ENCODE peak calls at places on chromosomes 12 and 14, in nine cellular contexts. W, E, K, F, A, U, L, B and D are unnamed samples.

GRCh38 chr12:45246202-45246601 is 30.3 kb downstream of the ANO6 start:
- DNase-seq in W (no peak), E (no peak), K (no peak), F (no peak), A (no peak), U (no peak), L (no peak), B (no peak), D (no peak)

GRCh38 chr14:64745511-64746041 is 41.4 kb downstream of the PLEKHG3 start:
- DNase-seq in W (no peak), E (no peak), K (no peak), F (no peak), A (peak), U (no peak), L (peak), B (no peak), D (peak)

GRCh38 chr12:91422107-91422506 is 239.5 kb upstream of the DCN start:
- DNase-seq in W (no peak), E (no peak), K (no peak), F (no peak), A (no peak), U (no peak), L (no peak), B (no peak), D (no peak)

GRCh38 chr12:97283297-97283696 is 179.3 kb upstream of the RMST start:
- DNase-seq in W (no peak), E (peak), K (no peak), F (no peak), A (peak), U (no peak), L (no peak), B (no peak), D (no peak)

GRCh38 chr14:86570371-86570770 is 1040.4 kb downstream of the FLRT2 start:
- DNase-seq in W (no peak), E (no peak), K (peak), F (no peak), A (no peak), U (no peak), L (no peak), B (no peak), D (no peak)

GRCh38 chr14:65177551-65177950 is 75.2 kb upstream of the MAX start:
- DNase-seq in W (no peak), E (no peak), K (no peak), F (no peak), A (no peak), U (no peak), L (no peak), B (no peak), D (no peak)

GRCh38 chr12:121964813-121965643 is 46.6 kb downstream of the CFAP251 start:
- DNase-seq in W (no peak), E (no peak), K (no peak), F (no peak), A (no peak), U (peak), L (no peak), B (no peak), D (no peak)

GRCh38 chr12:104686196-104686595 is 229.4 kb downstream of the CHST11 start:
- DNase-seq in W (no peak), E (no peak), K (peak), F (no peak), A (no peak), U (no peak), L (no peak), B (no peak), D (peak)

GRCh38 chr14:95023886-95024285 is 133.4 kb downstream of the DICER1 start:
- DNase-seq in W (no peak), E (no peak), K (no peak), F (no peak), A (no peak), U (no peak), L (no peak), B (no peak), D (no peak)

GRCh38 chr14:95024380-95024779 is 132.9 kb downstream of the DICER1 start:
- DNase-seq in W (no peak), E (no peak), K (no peak), F (no peak), A (no peak), U (no peak), L (no peak), B (no peak), D (no peak)

GRCh38 chr14:95023115-95023514 is 134.2 kb downstream of the DICER1 start:
- DNase-seq in W (no peak), E (no peak), K (no peak), F (no peak), A (no peak), U (no peak), L (no peak), B (no peak), D (no peak)

GRCh38 chr14:95018845-95019244 is 138.5 kb downstream of the DICER1 start:
- DNase-seq in W (no peak), E (no peak), K (no peak), F (no peak), A (no peak), U (no peak), L (no peak), B (peak), D (no peak)

DNA sequence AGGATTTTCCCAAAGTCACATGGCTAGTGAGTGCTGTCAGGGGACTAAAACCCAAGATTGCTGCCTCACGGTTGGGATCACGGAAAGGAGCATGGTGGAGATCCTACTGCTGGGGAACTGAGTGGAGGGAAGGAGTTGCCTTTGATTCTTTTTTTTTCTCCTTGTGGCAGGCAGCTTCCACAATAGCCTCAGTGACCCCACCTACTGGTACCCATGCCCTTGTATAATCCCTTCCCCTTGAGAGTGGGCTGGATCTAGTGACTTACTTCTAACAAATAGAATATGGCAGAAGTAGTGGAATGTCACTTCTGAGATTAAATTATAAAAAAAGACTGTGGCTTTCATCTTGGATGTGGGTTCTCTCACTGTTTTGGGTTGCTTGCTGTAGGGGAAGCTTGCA is 135.7 kb downstream of the DICER1 start:
- DNase-seq in W (no peak), E (no peak), K (no peak), F (no peak), A (no peak), U (no peak), L (no peak), B (no peak), D (no peak)
- TF ChIP-seq CTCF in W (no peak), E (no peak), K (no peak), F (no peak), A (peak), U (no peak), L (no peak), B (no peak), D (no peak)

GRCh38 chr12:57654042-57654441 is 21.0 kb upstream of the B4GALNT1 start:
- DNase-seq in W (no peak), E (no peak), K (no peak), F (no peak), A (no peak), U (no peak), L (no peak), B (no peak), D (no peak)

GRCh38 chr12:57661376-57661775 is 28.4 kb upstream of the B4GALNT1 start:
- DNase-seq in W (no peak), E (peak), K (no peak), F (no peak), A (no peak), U (no peak), L (no peak), B (no peak), D (no peak)

GRCh38 chr12:57655541-57656240 is 22.7 kb upstream of the B4GALNT1 start:
- DNase-seq in W (no peak), E (no peak), K (no peak), F (no peak), A (no peak), U (no peak), L (no peak), B (no peak), D (no peak)

GRCh38 chr12:57658890-57659289 is 25.9 kb upstream of the B4GALNT1 start:
- DNase-seq in W (no peak), E (no peak), K (no peak), F (no peak), A (no peak), U (no peak), L (no peak), B (no peak), D (no peak)

GRCh38 chr12:57657744-57658143 is 24.7 kb upstream of the B4GALNT1 start:
- DNase-seq in W (no peak), E (no peak), K (peak), F (no peak), A (no peak), U (no peak), L (no peak), B (no peak), D (no peak)
- TF ChIP-seq CTCF in W (no peak), E (no peak), K (no peak), F (no peak), A (no peak), U (no peak), L (no peak), B (no peak), D (no peak)

GRCh38 chr14:61395115-61395725 is 73.8 kb downstream of the PRKCH start:
- DNase-seq in W (no peak), E (no peak), K (no peak), F (no peak), A (no peak), U (no peak), L (no peak), B (no peak), D (no peak)
- TF ChIP-seq CTCF in W (no peak), E (no peak), K (no peak), F (no peak), A (no peak), U (no peak), L (no peak), B (no peak), D (no peak)

GRCh38 chr12:112087055-112087850 is 21.3 kb downstream of the NAA25 start:
- DNase-seq in W (no peak), E (no peak), K (no peak), F (no peak), A (no peak), U (no peak), L (no peak), B (no peak), D (no peak)
- TF ChIP-seq CTCF in W (no peak), E (no peak), K (no peak), F (peak), A (no peak), U (no peak), L (no peak), B (no peak), D (peak)

GRCh38 chr14:30623412-30624131 is 1.5 kb downstream of the SCFD1 start:
- DNase-seq in W (no peak), E (no peak), K (no peak), F (no peak), A (no peak), U (no peak), L (no peak), B (no peak), D (no peak)
- TF ChIP-seq CTCF in W (no peak), E (no peak), K (no peak), F (no peak), A (no peak), U (no peak), L (no peak), B (no peak), D (no peak)

GRCh38 chr14:97993508-97994019 is 1196.4 kb downstream of the VRK1 start:
- DNase-seq in W (no peak), E (no peak), K (no peak), F (no peak), A (no peak), U (no peak), L (no peak), B (no peak), D (no peak)

GRCh38 chr14:97995038-97995437 is 1197.9 kb downstream of the VRK1 start:
- DNase-seq in W (no peak), E (no peak), K (no peak), F (no peak), A (no peak), U (no peak), L (no peak), B (no peak), D (no peak)

GRCh38 chr14:97995571-97995970 is 1198.4 kb downstream of the VRK1 start:
- DNase-seq in W (no peak), E (no peak), K (no peak), F (no peak), A (no peak), U (no peak), L (no peak), B (no peak), D (no peak)

DNA sequence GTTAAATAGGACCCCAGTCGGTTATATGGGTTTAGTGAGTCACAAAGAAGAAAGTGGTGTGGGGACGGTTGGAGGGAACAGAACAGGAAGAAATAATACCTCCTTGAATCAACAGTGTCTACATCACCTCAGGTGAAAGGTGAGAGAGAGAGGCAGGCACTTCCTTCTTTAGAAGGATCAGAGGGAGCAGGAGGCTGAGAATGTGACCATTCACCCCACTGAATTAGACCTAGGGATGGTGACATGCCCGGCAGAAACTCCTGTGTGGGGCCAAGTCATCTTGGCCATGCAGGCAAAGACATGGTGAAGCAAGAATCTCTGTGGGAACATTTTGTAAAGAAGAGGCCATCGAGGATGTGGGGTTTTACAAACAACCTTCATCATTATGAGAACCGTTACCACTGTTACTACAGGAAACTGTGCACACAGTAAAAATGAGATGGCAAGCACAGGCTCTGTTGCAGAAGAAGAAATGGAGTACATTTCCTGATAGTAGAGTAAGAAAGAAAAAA is 1196.9 kb downstream of the VRK1 start:
- DNase-seq in W (no peak), E (no peak), K (no peak), F (no peak), A (no peak), U (no peak), L (no peak), B (no peak), D (no peak)
- TF ChIP-seq CTCF in W (no peak), E (no peak), K (no peak), F (no peak), A (no peak), U (no peak), L (no peak), B (no peak), D (no peak)

DNA sequence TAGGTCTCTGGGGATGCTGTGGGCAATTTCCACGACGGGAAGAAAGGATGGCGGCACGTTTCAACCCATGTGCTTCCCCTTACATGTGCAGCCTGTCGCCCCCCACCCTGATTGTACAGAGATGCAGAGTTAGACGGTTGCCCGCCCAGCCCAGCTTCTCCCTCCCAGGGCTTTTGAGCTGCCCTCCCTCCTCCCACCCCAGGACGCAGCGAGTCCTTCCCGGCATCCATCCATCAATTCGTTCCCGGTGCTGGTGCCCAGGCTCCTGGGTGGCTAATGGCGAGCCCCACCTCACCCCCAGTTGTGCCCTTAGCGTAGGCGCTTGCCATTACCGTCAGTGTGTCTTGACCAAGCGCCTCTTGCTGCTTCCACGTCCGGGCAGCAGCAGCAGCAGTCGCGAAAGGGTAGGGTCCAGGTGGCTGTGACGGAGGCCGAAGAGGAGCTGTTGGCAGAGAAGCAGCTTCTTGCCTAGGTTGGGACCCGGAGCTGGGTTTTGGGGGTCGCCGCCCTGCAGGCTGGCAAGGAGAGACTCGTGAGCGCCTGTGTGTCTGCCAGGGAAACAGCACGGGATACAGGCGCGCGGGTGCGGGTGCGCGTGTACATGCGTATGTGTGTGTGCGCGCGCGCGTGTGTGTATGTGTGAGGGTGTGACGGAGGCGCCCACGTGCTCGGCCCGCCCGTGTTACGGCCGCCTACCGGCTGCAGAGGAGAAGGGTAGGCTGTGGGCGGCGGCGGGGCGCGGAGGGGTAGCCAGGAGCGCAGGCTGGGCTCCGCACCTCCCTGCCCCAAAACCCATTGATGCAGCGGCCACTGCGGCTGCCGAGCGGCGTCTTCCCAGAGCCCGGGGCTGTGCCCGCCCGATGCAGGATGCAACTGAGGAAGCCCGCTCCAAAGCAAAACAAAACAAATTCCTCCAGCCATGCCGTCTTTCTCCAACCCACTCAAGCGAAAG is at the start of gene SLC6A15:
- DNase-seq in W (no peak), E (no peak), K (peak), F (peak), A (peak), U (peak), L (peak), B (peak), D (no peak)
- TF ChIP-seq CTCF in W (no peak), E (no peak), K (peak), F (peak), A (peak), U (peak), L (no peak), B (no peak), D (peak)

DNA sequence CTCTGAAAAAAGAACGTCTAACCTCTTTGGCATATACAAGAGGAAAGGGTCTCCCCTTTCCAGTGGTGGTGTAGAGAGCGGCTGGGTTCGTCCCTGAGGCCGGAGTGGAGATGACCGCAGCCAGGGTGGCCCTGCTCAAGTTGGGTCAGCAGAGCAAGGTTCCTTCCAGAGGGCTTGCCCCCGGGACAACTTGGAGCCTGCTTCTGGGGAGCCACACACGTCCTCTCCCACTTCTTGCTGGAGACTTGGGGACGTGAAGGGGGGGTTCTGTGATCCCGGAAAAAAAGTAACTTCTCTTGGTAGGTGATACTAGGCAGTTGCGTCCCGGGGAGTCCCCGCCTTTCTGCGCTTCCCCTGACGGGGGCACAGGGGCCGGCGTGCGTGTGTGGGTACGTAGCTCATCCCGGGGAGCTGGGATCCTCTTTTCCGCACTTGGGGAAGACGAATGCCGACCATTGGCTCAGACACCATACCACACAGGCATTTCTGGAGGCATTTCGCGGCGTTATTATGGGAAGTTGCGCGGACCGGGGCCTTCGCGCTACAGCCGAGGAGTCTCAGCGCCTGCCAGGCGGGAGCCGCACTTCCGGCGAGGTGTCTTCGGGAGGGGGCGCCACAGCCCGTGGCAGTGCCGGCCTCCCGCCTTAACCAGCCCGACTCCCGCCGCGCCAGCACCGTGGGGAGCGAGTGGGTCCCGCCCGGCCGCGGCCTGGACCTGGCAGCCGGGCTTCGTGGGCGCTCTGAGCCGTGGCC is 14.8 kb upstream of the PAX9 start:
- DNase-seq in W (no peak), E (no peak), K (peak), F (peak), A (peak), U (no peak), L (peak), B (no peak), D (no peak)
- TF ChIP-seq CTCF in W (no peak), E (no peak), K (peak), F (peak), A (peak), U (no peak), L (peak), B (no peak), D (no peak)

GRCh38 chr12:19553177-19553576 is 113.9 kb downstream of the AEBP2 start:
- DNase-seq in W (no peak), E (no peak), K (no peak), F (no peak), A (no peak), U (no peak), L (no peak), B (no peak), D (no peak)
- TF ChIP-seq CTCF in W (no peak), E (no peak), K (no peak), F (no peak), A (no peak), U (no peak), L (no peak), B (no peak), D (no peak)

DNA sequence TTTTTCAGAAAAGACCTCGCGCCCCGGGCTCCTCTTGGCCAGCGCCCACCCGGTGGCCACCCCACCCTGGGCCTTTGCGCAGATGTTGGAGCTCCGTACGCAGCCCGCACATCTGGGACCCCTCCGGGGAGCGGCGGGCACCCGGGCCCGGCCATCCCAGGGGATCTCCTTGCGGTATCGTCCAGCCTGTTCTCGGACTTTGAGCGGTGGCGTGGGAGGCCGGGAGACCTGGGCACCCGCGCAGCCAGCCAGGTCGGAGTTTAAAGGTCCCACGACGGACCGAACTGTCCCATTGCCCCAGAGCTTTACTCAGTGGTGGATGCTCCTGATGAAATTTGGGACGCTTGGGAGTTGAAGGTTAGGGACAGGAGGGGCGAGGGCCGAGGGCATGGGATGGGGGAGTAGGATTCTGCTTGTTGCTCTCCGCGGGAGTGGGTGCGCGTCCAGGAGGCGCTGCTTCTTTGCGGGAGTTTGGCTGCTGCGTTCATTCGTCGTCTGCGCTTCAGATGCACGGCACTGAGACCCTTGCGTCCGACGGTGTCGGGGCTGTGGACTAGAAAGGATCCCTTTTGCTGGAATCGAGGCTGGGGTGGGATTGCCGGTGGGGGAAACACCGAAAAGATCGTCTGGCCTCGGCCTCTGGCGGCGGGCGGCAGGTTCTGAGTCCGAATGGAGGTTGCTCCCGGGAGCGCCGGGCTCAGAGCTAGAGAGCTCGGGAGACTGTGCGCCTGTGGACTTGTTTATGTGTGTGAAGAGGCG is 1.4 kb downstream of the NTF3 start:
- DNase-seq in W (no peak), E (no peak), K (no peak), F (peak), A (peak), U (no peak), L (peak), B (no peak), D (no peak)
- TF ChIP-seq CTCF in W (no peak), E (no peak), K (no peak), F (peak), A (no peak), U (no peak), L (peak), B (no peak), D (no peak)